ENCODE peak calls at places on chromosomes 4 and X, in nine cellular contexts. L is testis, H is K562, R is mammary epithelial cell, S is tibial artery, Q is thoracic aorta, U is pancreas, G is kidney, N is right atrium auricular region. T is an unnamed sample. For H3K9me3, the result is how much of the 10 kb centered on the place peaks cover.

GRCh38 chr4:27006247-27006603 is 145.6 kb downstream of the STIM2 start:
- DNase-seq in L (no peak), H (no peak), R (no peak), S (no peak), Q (no peak), U (no peak), G (no peak), N (no peak), T (no peak)

GRCh38 chrX:19683817-19684216 is 168.5 kb upstream of the MAP3K15 start:
- DNase-seq in L (no peak), H (no peak), R (no peak), S (no peak), Q (no peak), U (no peak), G (no peak), N (no peak), T (no peak)

GRCh38 chr4:172547724-172548123 is 620.9 kb upstream of the GALNT7 start:
- DNase-seq in L (no peak), H (no peak), R (no peak), S (no peak), Q (no peak), U (no peak), G (no peak), N (no peak), T (peak)

GRCh38 chr4:107148922-107149321 is 112.8 kb upstream of the DKK2 start:
- DNase-seq in L (no peak), H (no peak), R (no peak), S (no peak), Q (no peak), U (no peak), G (no peak), N (no peak), T (no peak)

GRCh38 chr4:146124023-146124680 is 51.4 kb upstream of the LSM6 start:
- DNase-seq in L (no peak), H (no peak), R (no peak), S (no peak), Q (no peak), U (no peak), G (no peak), N (no peak), T (peak)

GRCh38 chr4:58749206-58749605 is 1639.0 kb upstream of the IGFBP7 start:
- DNase-seq in L (no peak), H (no peak), R (no peak), S (no peak), Q (no peak), U (peak), G (no peak), N (no peak), T (no peak)

GRCh38 chr4:126973201-126973600 is 659.6 kb upstream of the INTU start:
- DNase-seq in L (no peak), H (no peak), R (no peak), S (no peak), Q (no peak), U (no peak), G (no peak), N (no peak), T (no peak)

GRCh38 chrX:66399273-66399672 is 235.2 kb downstream of the HEPH start:
- DNase-seq in L (no peak), H (no peak), R (no peak), S (no peak), Q (no peak), U (no peak), G (no peak), N (no peak), T (no peak)

GRCh38 chr4:2837904-2838496 is 5.6 kb upstream of the ADD1 start:
- DNase-seq in L (peak), H (no peak), R (no peak), S (peak), Q (no peak), U (no peak), G (peak), N (peak), T (no peak)

GRCh38 chr4:175953960-175954521 is 111.6 kb upstream of the WDR17 start:
- DNase-seq in L (no peak), H (no peak), R (no peak), S (no peak), Q (no peak), U (no peak), G (no peak), N (no peak), T (no peak)

GRCh38 chr4:11635336-11635735 is 206.6 kb upstream of the HS3ST1 start:
- DNase-seq in L (no peak), H (no peak), R (peak), S (no peak), Q (no peak), U (no peak), G (peak), N (no peak), T (peak)

GRCh38 chr4:108763226-108763593 is 357 bp upstream of the ETNPPL start:
- DNase-seq in L (no peak), H (peak), R (no peak), S (no peak), Q (no peak), U (no peak), G (no peak), N (no peak), T (peak)
- H3K4me3 ChIP-seq in L (peak), H (peak), R (peak), S (peak), Q (peak), U (peak), G (peak), N (peak), T (peak)

DNA sequence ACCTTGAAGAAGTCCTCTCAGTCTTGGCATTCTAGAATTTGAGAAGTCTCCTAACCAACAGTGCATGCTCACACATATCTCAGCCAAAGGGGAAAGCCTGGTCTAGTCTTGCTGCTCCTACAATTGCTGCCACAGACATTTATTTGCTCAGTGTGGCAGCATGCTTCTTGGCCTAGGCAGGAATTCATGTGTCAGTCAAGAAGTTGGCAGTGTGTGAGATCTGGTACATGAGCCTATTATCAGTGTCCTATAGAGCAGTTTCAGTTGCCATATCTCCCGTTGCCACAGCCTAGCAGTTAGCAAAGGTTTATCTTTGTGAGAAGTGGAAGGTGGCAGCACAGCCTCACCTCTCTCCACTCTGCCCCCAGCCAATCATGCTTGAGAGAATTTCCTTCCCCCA is 176.9 kb upstream of the ARHGEF9 start:
- DNase-seq in L (no peak), H (no peak), R (no peak), S (no peak), Q (no peak), U (peak), G (no peak), N (no peak), T (no peak)
- H3K9me3 ChIP-seq in L (under half), H (under half), R (under half), S (under half), Q (under half), U (under half), G (under half), N (under half), T (under half)

DNA sequence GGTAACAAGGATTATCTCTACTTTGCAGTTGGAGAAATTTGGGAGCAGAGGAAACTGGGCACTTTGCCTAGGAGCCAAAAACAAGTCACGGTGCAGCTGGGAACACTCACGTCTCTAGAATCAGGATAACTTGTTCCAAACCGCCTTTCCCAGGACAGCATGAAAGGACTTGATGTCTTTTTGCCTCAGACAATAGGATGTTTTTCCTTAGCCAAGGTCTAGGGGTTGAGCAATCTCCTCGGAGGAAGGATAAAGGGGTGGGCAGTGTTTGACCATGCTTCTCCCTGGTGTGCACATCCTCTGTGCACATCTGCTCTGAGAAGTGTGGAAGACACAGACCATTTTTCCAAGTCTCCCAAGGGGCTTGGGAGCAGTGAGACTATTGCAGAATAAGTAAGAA is 1.7 kb upstream of the SPARCL1 start:
- DNase-seq in L (peak), H (no peak), R (peak), S (peak), Q (peak), U (no peak), G (no peak), N (peak), T (peak)
- H3K27ac ChIP-seq in L (peak), H (no peak), R (no peak), S (peak), Q (peak), U (no peak), G (no peak), N (peak), T (no peak)

GRCh38 chr4:82042042-82042441 is 331.7 kb downstream of the HNRNPD start:
- DNase-seq in L (no peak), H (no peak), R (peak), S (no peak), Q (no peak), U (no peak), G (no peak), N (no peak), T (no peak)

GRCh38 chr4:82043809-82044137 is 330.0 kb downstream of the HNRNPD start:
- DNase-seq in L (no peak), H (no peak), R (no peak), S (no peak), Q (no peak), U (no peak), G (peak), N (no peak), T (no peak)

GRCh38 chr4:82044141-82044993 is 329.4 kb downstream of the HNRNPD start:
- DNase-seq in L (peak), H (no peak), R (peak), S (peak), Q (no peak), U (peak), G (peak), N (peak), T (peak)

GRCh38 chr4:82045267-82045666 is 328.5 kb downstream of the HNRNPD start:
- DNase-seq in L (no peak), H (no peak), R (no peak), S (no peak), Q (no peak), U (no peak), G (no peak), N (no peak), T (no peak)

DNA sequence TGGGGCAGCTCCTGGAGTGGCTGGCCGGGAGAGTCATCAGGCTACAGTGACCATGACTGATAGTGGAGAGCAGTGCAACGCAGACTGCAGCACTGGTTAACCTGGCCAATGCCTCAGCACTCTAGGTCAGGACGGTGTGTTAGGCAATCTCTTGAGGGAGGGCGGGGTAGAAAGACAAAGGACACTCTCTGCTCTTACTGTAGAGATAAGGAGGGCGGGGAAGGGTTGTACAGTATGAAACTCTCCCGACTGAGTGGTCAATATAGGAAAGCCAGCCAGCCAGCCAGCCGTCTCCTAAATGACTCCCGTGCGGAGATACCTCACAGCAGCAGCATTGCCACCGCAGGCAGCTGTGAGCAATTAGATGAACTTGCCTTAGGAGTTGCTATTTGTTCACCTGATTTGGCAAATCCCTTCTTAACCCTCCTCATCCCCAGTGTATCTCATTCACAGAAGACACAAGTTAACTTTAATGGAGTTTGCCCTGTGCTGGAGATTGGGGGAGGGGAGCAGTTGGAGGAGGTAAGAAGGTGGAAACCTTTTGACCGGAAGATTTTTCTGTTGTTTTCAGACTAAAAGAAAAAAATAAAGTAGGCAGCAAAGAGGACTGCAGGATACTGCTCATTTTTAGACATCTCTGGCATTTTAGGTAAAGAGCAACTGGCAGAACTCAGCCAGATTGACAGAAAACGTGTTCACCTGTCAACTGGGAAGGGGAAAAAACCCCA is 330.5 kb downstream of the HNRNPD start:
- DNase-seq in L (no peak), H (peak), R (peak), S (no peak), Q (no peak), U (peak), G (no peak), N (no peak), T (peak)
- H3K4me3 ChIP-seq in L (peak), H (no peak), R (peak), S (no peak), Q (peak), U (peak), G (peak), N (no peak), T (peak)

GRCh38 chr4:139691-140090 is 15.4 kb downstream of the ZNF718 start:
- DNase-seq in L (no peak), H (no peak), R (no peak), S (no peak), Q (no peak), U (no peak), G (no peak), N (no peak), T (no peak)
- H3K9me3 ChIP-seq in L (under half), H (under half), R (under half), S (under half), Q (half or more), U (under half), G (under half), N (under half), T (under half)